ENCODE peak calls at places on chromosomes 5 and 9, in six cellular contexts. B is astrocyte; L is naive thymus-derived CD4-positive, alpha-beta T cell; F is nephron progenitor cell; I is PC-3; W is left ventricle myocardium superior. H is an unnamed sample.

GRCh38 chr5:103259705-103260355 is 1.3 kb downstream of the MACIR start:
- DNase-seq in B (peak; percentile 36), L (no peak), F (no peak), I (peak; percentile 47), W (no peak), H (no peak)

GRCh38 chr9:136160939-136161610 is 42.4 kb upstream of the TMEM250 start:
- DNase-seq in B (no peak), L (no peak), F (peak; percentile 37), I (no peak), W (no peak), H (no peak)

GRCh38 chr9:78592866-78593265 is 295.9 kb downstream of the PSAT1 start:
- DNase-seq in B (peak; percentile 75), L (no peak), F (no peak), I (peak; percentile 27), W (no peak), H (no peak)

GRCh38 chr9:131608469-131609115 is 63.3 kb downstream of the PRRT1B start:
- DNase-seq in B (peak; percentile 88), L (no peak), F (peak; percentile 24), I (peak; percentile 76), W (peak; percentile 76), H (peak; percentile 75)

GRCh38 chr5:143085319-143085917 is 315.2 kb downstream of the ARHGAP26 start:
- DNase-seq in B (no peak), L (no peak), F (no peak), I (no peak), W (no peak), H (no peak)

GRCh38 chr9:133103183-133103986 is 17.7 kb downstream of the RALGDS start:
- DNase-seq in B (no peak), L (peak; percentile 44), F (peak; percentile 80), I (peak; percentile 49), W (peak; percentile 83), H (no peak)

GRCh38 chr5:64301566-64301965 is 135.9 kb downstream of the RNF180 start:
- DNase-seq in B (no peak), L (no peak), F (no peak), I (peak; percentile 79), W (no peak), H (no peak)

GRCh38 chr5:171667341-171668096 is 118.1 kb upstream of the SMIM23 start:
- DNase-seq in B (peak; percentile 90), L (no peak), F (peak; percentile 13), I (no peak), W (peak; percentile 78), H (no peak)

GRCh38 chr9:38182321-38182720 is 113.3 kb upstream of the SHB start:
- DNase-seq in B (no peak), L (no peak), F (no peak), I (no peak), W (no peak), H (no peak)

GRCh38 chr9:133114451-133114885 is 6.6 kb downstream of the RALGDS start:
- DNase-seq in B (no peak), L (no peak), F (no peak), I (no peak), W (peak; percentile 81), H (no peak)

GRCh38 chr9:108363321-108363720 is 492.5 kb downstream of the ACTL7B start:
- DNase-seq in B (no peak), L (no peak), F (no peak), I (no peak), W (no peak), H (no peak)

GRCh38 chr5:53114988-53115387 is 5.4 kb upstream of the MOCS2 start:
- DNase-seq in B (no peak), L (no peak), F (no peak), I (peak; percentile 45), W (no peak), H (no peak)

GRCh38 chr9:83451308-83451707 is 86.9 kb downstream of the FRMD3 start:
- DNase-seq in B (no peak), L (no peak), F (no peak), I (peak; percentile 59), W (no peak), H (no peak)

GRCh38 chr5:1139366-1139765 is 27.5 kb upstream of the SLC12A7 start:
- DNase-seq in B (no peak), L (no peak), F (no peak), I (no peak), W (no peak), H (no peak)

GRCh38 chr5:69206528-69207190 is 17.3 kb downstream of the CENPH start:
- DNase-seq in B (no peak), L (no peak), F (no peak), I (peak; percentile 56), W (no peak), H (no peak)